ENCODE peak calls at places on chromosomes 12 and 14, in eight cellular contexts. Z, Y, D, L, E, A, C and I are unnamed samples.
A peak's percentile ranks its signal among the peaks of the same experiment; 100 is the strongest.

GRCh38 chr14:55340482-55340881 is 69.3 kb downstream of the FBXO34 start:
- DNase-seq in Z (no peak), Y (no peak), D (no peak), L (no peak), E (no peak), A (no peak), C (no peak), I (no peak)

GRCh38 chr12:110739894-110740293 is 2.8 kb downstream of the PPP1CC start:
- DNase-seq in Z (peak; percentile 48), Y (no peak), D (peak; percentile 18), L (no peak), E (no peak), A (no peak), C (no peak), I (no peak)

GRCh38 chr12:21983102-21983501 is 41.9 kb upstream of the ABCC9 start:
- DNase-seq in Z (no peak), Y (no peak), D (no peak), L (no peak), E (no peak), A (no peak), C (no peak), I (no peak)

GRCh38 chr12:43428088-43428600 is 123.9 kb downstream of the ADAMTS20 start:
- DNase-seq in Z (no peak), Y (no peak), D (no peak), L (no peak), E (no peak), A (no peak), C (no peak), I (no peak)

GRCh38 chr14:51211149-51211548 is 28.9 kb upstream of the TMX1 start:
- DNase-seq in Z (peak; percentile 26), Y (no peak), D (peak; percentile 59), L (peak; percentile 61), E (no peak), A (peak; percentile 57), C (no peak), I (peak; percentile 63)

GRCh38 chr14:91009501-91010152 is 50.8 kb downstream of the RPS6KA5 start:
- DNase-seq in Z (no peak), Y (no peak), D (no peak), L (no peak), E (no peak), A (no peak), C (no peak), I (no peak)

GRCh38 chr14:51792819-51793218 is 67.6 kb upstream of the GNG2 start:
- DNase-seq in Z (peak; percentile 50), Y (no peak), D (peak; percentile 45), L (peak; percentile 21), E (no peak), A (no peak), C (no peak), I (no peak)

GRCh38 chr12:12466157-12466556 is 96.5 kb downstream of the DUSP16 start:
- DNase-seq in Z (no peak), Y (no peak), D (no peak), L (no peak), E (no peak), A (no peak), C (no peak), I (no peak)

GRCh38 chr12:19288603-19289244 is 150.6 kb upstream of the AEBP2 start:
- DNase-seq in Z (peak; percentile 61), Y (no peak), D (peak; percentile 58), L (peak; percentile 59), E (peak; percentile 43), A (peak; percentile 66), C (no peak), I (peak; percentile 61)

GRCh38 chr14:61322011-61322798 is 826 bp downstream of the PRKCH start:
- DNase-seq in Z (no peak), Y (peak; percentile 66), D (no peak), L (no peak), E (no peak), A (no peak), C (peak; percentile 59), I (peak; percentile 85)

GRCh38 chr12:1117970-1118563 is 127.0 kb downstream of the ERC1 start:
- DNase-seq in Z (peak; percentile 75), Y (peak; percentile 78), D (peak; percentile 58), L (peak; percentile 85), E (peak; percentile 92), A (peak; percentile 74), C (peak; percentile 76), I (peak; percentile 80)

GRCh38 chr12:130463259-130463658 is 125.6 kb downstream of the PIWIL1 start:
- DNase-seq in Z (no peak), Y (no peak), D (no peak), L (no peak), E (no peak), A (no peak), C (no peak), I (no peak)

GRCh38 chr12:47192046-47192445 is 112.3 kb upstream of the AMIGO2 start:
- DNase-seq in Z (no peak), Y (no peak), D (no peak), L (no peak), E (no peak), A (no peak), C (no peak), I (no peak)

GRCh38 chr12:72081787-72082186 is 143.1 kb downstream of the TPH2 start:
- DNase-seq in Z (no peak), Y (no peak), D (no peak), L (peak; percentile 1), E (no peak), A (peak; percentile 55), C (no peak), I (no peak)

GRCh38 chr14:33567003-33567735 is 383.7 kb downstream of the EGLN3 start:
- DNase-seq in Z (no peak), Y (no peak), D (peak; percentile 49), L (no peak), E (no peak), A (peak; percentile 47), C (no peak), I (peak; percentile 21)

GRCh38 chr14:104316723-104317499 is 178.5 kb downstream of the KIF26A start:
- DNase-seq in Z (no peak), Y (no peak), D (no peak), L (no peak), E (no peak), A (no peak), C (no peak), I (no peak)

GRCh38 chr12:69254046-69254445 is 14.7 kb downstream of the CPSF6 start:
- DNase-seq in Z (peak; percentile 70), Y (no peak), D (peak; percentile 43), L (peak; percentile 67), E (peak; percentile 39), A (peak; percentile 63), C (no peak), I (peak; percentile 65)

GRCh38 chr12:15752780-15753179 is 36.4 kb downstream of the EPS8 start:
- DNase-seq in Z (peak; percentile 76), Y (no peak), D (peak; percentile 59), L (peak; percentile 26), E (no peak), A (no peak), C (no peak), I (no peak)

GRCh38 chr12:120361506-120362208 is 7.3 kb downstream of the MSI1 start:
- DNase-seq in Z (peak; percentile 77), Y (peak; percentile 28), D (peak; percentile 85), L (peak; percentile 92), E (peak; percentile 96), A (peak; percentile 97), C (peak; percentile 62), I (no peak)

GRCh38 chr12:131843527-131843926 is 15.3 kb downstream of the MMP17 start:
- DNase-seq in Z (no peak), Y (no peak), D (no peak), L (no peak), E (no peak), A (no peak), C (no peak), I (no peak)
- H3K36me3 ChIP-seq in Z (peaks cover 4% of the 10 kb centered on the region), Y (no peaks in the 10 kb centered on the region), D (peaks cover 2% of the 10 kb centered on the region), L (no peaks in the 10 kb centered on the region), E (peaks cover 67% of the 10 kb centered on the region), A (no peaks in the 10 kb centered on the region), C (no peaks in the 10 kb centered on the region), I (no peaks in the 10 kb centered on the region)

DNA sequence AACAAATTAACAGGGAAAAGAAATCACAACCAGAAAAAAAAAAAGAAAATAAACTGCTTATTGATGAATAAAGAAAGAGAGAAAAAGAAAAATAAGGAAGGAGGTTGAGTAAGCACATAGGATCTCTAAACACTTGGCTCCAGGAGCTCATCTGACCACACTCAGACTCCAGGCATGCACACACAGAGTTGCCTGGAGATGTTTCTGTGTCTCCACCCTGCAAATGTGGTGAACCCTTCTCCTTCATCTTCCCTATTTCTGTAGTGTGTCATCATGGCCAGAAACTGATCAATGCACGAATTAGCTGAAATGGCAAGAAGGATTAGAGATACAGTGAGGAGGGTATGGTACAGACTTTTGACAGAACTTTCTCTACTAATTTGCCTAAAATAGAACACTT is 20.2 kb downstream of the OR4N2 start:
- DNase-seq in Z (peak; percentile 35), Y (no peak), D (peak; percentile 7), L (no peak), E (no peak), A (no peak), C (no peak), I (no peak)
- H3K9me3 ChIP-seq in Z (no peaks in the 10 kb centered on the region), Y (peaks cover 14% of the 10 kb centered on the region), D (no peaks in the 10 kb centered on the region), L (no peaks in the 10 kb centered on the region), E (no peaks in the 10 kb centered on the region), A (peaks cover 3% of the 10 kb centered on the region), C (no peaks in the 10 kb centered on the region), I (peaks cover 4% of the 10 kb centered on the region)

GRCh38 chr14:75470238-75470797 is 42.5 kb downstream of the JDP2 start:
- DNase-seq in Z (no peak), Y (peak; percentile 52), D (no peak), L (no peak), E (no peak), A (no peak), C (no peak), I (no peak)

GRCh38 chr14:75469606-75470237 is 41.9 kb downstream of the JDP2 start:
- DNase-seq in Z (peak; percentile 50), Y (peak; percentile 83), D (no peak), L (no peak), E (no peak), A (no peak), C (no peak), I (peak; percentile 32)

GRCh38 chr14:75469164-75469563 is 41.3 kb downstream of the JDP2 start:
- DNase-seq in Z (no peak), Y (no peak), D (no peak), L (no peak), E (no peak), A (no peak), C (no peak), I (no peak)

GRCh38 chr14:75471059-75471458 is 43.2 kb downstream of the JDP2 start:
- DNase-seq in Z (no peak), Y (no peak), D (no peak), L (no peak), E (no peak), A (no peak), C (no peak), I (no peak)

DNA sequence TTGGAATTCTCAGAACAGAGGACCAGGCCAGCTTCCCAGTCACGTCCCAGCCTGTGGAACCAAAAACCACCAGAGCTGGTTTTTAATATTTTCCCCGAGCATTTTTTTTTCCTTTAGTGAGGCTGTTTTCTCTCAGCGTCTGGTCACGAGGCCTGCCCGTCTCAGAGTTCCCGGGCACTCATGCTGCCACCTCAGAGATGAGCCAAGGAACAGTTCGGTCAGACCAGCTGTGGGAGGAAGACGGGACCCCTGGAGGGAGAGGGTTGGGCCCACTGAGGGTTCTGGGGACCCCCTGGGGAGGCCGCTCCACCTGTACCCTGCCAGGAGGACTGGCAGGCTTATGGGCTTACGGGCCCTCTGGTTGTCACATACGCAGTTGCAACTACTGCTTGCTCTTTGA is 39.9 kb downstream of the JDP2 start:
- DNase-seq in Z (no peak), Y (no peak), D (no peak), L (no peak), E (no peak), A (no peak), C (no peak), I (no peak)
- H3K36me3 ChIP-seq in Z (peaks cover 41% of the 10 kb centered on the region), Y (no peaks in the 10 kb centered on the region), D (peaks cover 20% of the 10 kb centered on the region), L (no peaks in the 10 kb centered on the region), E (peaks cover 68% of the 10 kb centered on the region), A (no peaks in the 10 kb centered on the region), C (no peaks in the 10 kb centered on the region), I (no peaks in the 10 kb centered on the region)

GRCh38 chr12:34377243-34378035 is 355.1 kb downstream of the ALG10 start:
- DNase-seq in Z (no peak), Y (no peak), D (no peak), L (no peak), E (no peak), A (no peak), C (no peak), I (no peak)
- H3K9me3 ChIP-seq in Z (no peaks in the 10 kb centered on the region), Y (peaks cover 22% of the 10 kb centered on the region), D (no peaks in the 10 kb centered on the region), L (no peaks in the 10 kb centered on the region), E (no peaks in the 10 kb centered on the region), A (peaks cover 12% of the 10 kb centered on the region), C (no peaks in the 10 kb centered on the region), I (no peaks in the 10 kb centered on the region)